ENCODE peak calls at places on chromosomes 13 and 19, in six cellular contexts. Z is Panc1, P is DND-41, J is body of pancreas, N is upper lobe of right lung, M is mucosa of descending colon. H is an unnamed sample.

GRCh38 chr19:54390942-54391577 is 24.2 kb upstream of the TTYH1 start:
- DNase-seq in J (peak; percentile 49), P (peak; percentile 82), M (no peak), Z (peak; percentile 42), N (no peak), H (peak; percentile 68)

GRCh38 chr19:32017341-32017948 is 328.0 kb upstream of the ZNF507 start:
- DNase-seq in J (no peak), P (no peak), N (no peak), Z (no peak), M (no peak), H (no peak)

GRCh38 chr19:30545752-30546151 is 173.6 kb downstream of the ZNF536 start:
- DNase-seq in N (no peak), M (no peak), Z (no peak), P (no peak), J (no peak), H (no peak)

GRCh38 chr13:51801631-51802099 is 2.3 kb downstream of the DHRS12 start:
- DNase-seq in P (no peak), Z (no peak), J (peak; percentile 88), M (peak; percentile 84), N (peak; percentile 90), H (no peak)

GRCh38 chr13:20713751-20714150 is 10.3 kb downstream of the IL17D start:
- DNase-seq in P (peak; percentile 19), J (no peak), N (no peak), M (no peak), Z (no peak), H (no peak)

GRCh38 chr13:103531278-103531677 is 465.1 kb upstream of the SLC10A2 start:
- DNase-seq in P (no peak), Z (no peak), N (no peak), J (no peak), M (no peak), H (no peak)

GRCh38 chr19:46970815-46971214 is 48.8 kb upstream of the NPAS1 start:
- DNase-seq in N (no peak), Z (peak; percentile 50), M (no peak), P (no peak), J (no peak), H (no peak)

GRCh38 chr13:106493569-106493968 is 41.9 kb downstream of the EFNB2 start:
- DNase-seq in J (no peak), M (no peak), Z (no peak), P (peak; percentile 71), N (no peak), H (no peak)

GRCh38 chr13:31765441-31765840 is 26.1 kb downstream of the RXFP2 start:
- DNase-seq in Z (no peak), P (no peak), N (no peak), J (no peak), M (no peak), H (no peak)

GRCh38 chr19:6736169-6736916 is 1.0 kb downstream of the GPR108 start:
- DNase-seq in M (peak; percentile 83), J (peak; percentile 79), P (peak; percentile 68), Z (no peak), N (peak; percentile 88), H (peak; percentile 77)

GRCh38 chr19:45876411-45877197 is 9.3 kb downstream of the IRF2BP1 start:
- DNase-seq in M (peak; percentile 74), Z (no peak), P (no peak), N (peak; percentile 85), J (peak; percentile 65), H (no peak)

GRCh38 chr19:51689751-51690358 is 3.3 kb upstream of the SPACA6 start:
- DNase-seq in M (no peak), J (no peak), N (no peak), Z (no peak), P (no peak), H (peak; percentile 67)

GRCh38 chr13:51158923-51159322 is 47.8 kb upstream of the C13orf42 start:
- DNase-seq in P (no peak), N (no peak), J (no peak), Z (no peak), M (no peak), H (no peak)

GRCh38 chr19:38727868-38728660 is 16.2 kb downstream of the CAPN12 start:
- DNase-seq in J (no peak), Z (no peak), M (peak; percentile 31), N (no peak), P (no peak), H (no peak)

GRCh38 chr13:35764359-35765015 is 288.0 kb upstream of the MAB21L1 start:
- DNase-seq in N (no peak), J (no peak), M (no peak), P (no peak), Z (no peak), H (no peak)

GRCh38 chr13:29402168-29402621 is 193.3 kb downstream of the SLC7A1 start:
- DNase-seq in J (no peak), M (no peak), Z (no peak), P (peak; percentile 71), N (no peak), H (no peak)

GRCh38 chr19:51448011-51448744 is 10.1 kb downstream of the SIGLEC8 start:
- DNase-seq in Z (no peak), J (no peak), N (no peak), M (no peak), P (peak; percentile 47), H (no peak)

GRCh38 chr13:38879278-38879677 is 111.4 kb downstream of the STOML3 start:
- DNase-seq in Z (no peak), P (no peak), J (no peak), N (no peak), M (no peak), H (no peak)

GRCh38 chr13:80284290-80284689 is 56.6 kb downstream of the SPRY2 start:
- DNase-seq in M (no peak), Z (no peak), N (no peak), J (no peak), P (no peak), H (no peak)

GRCh38 chr19:38229585-38230073 is 5.6 kb upstream of the DPF1 start:
- DNase-seq in P (no peak), J (no peak), N (peak; percentile 76), Z (no peak), M (peak; percentile 55), H (peak; percentile 94)

GRCh38 chr19:51359294-51359693 is 6.9 kb downstream of the ETFB start:
- DNase-seq in P (no peak), M (no peak), N (no peak), Z (no peak), J (no peak), H (no peak)

GRCh38 chr19:5484398-5485285 is 29.4 kb downstream of the ZNRF4 start:
- DNase-seq in Z (no peak), M (no peak), P (no peak), J (peak; percentile 57), N (no peak), H (no peak)

GRCh38 chr19:54391589-54392061 is 23.6 kb upstream of the TTYH1 start:
- DNase-seq in J (no peak), P (no peak), N (no peak), Z (no peak), M (no peak), H (no peak)

GRCh38 chr13:95124959-95125358 is 176.3 kb downstream of the ABCC4 start:
- DNase-seq in P (no peak), N (no peak), J (no peak), M (no peak), Z (no peak), H (no peak)

GRCh38 chr13:50724438-50724837 is 119.1 kb downstream of the DLEU7 start:
- DNase-seq in Z (no peak), P (no peak), N (no peak), J (no peak), M (no peak), H (no peak)

GRCh38 chr13:92805766-92806165 is 420.8 kb upstream of the GPC6 start:
- DNase-seq in P (no peak), M (no peak), N (no peak), Z (no peak), J (no peak), H (no peak)

GRCh38 chr13:92807343-92807742 is 419.3 kb upstream of the GPC6 start:
- DNase-seq in M (no peak), N (no peak), P (no peak), Z (no peak), J (no peak), H (no peak)

GRCh38 chr13:92808007-92808406 is 418.6 kb upstream of the GPC6 start:
- DNase-seq in M (no peak), N (no peak), J (no peak), Z (no peak), P (no peak), H (no peak)

GRCh38 chr13:92804926-92805325 is 421.7 kb upstream of the GPC6 start:
- DNase-seq in M (no peak), P (no peak), Z (no peak), J (no peak), N (no peak), H (no peak)

GRCh38 chr13:92806215-92806614 is 420.4 kb upstream of the GPC6 start:
- DNase-seq in M (no peak), Z (no peak), P (peak; percentile 39), N (no peak), J (no peak), H (no peak)
- H3K4me3 ChIP-seq in M (no peak overlapping the region), Z (peak overlapping the region; percentile 33), P (peak overlapping the region; percentile 47), N (peak overlapping the region; percentile 52), J (no peak overlapping the region), H (no peak overlapping the region)

GRCh38 chr19:14320253-14320652 is 61.0 kb upstream of the ADGRE5 start:
- DNase-seq in J (no peak), Z (no peak), M (no peak), N (no peak), P (no peak), H (no peak)

GRCh38 chr19:14315433-14315832 is 65.8 kb upstream of the ADGRE5 start:
- DNase-seq in M (no peak), J (no peak), N (no peak), Z (no peak), P (no peak), H (no peak)

GRCh38 chr19:14322889-14323463 is 58.3 kb upstream of the ADGRE5 start:
- DNase-seq in N (no peak), J (no peak), M (no peak), P (no peak), Z (no peak), H (no peak)

GRCh38 chr19:14317157-14317556 is 64.1 kb upstream of the ADGRE5 start:
- DNase-seq in J (no peak), P (no peak), Z (no peak), N (no peak), M (no peak), H (no peak)

DNA sequence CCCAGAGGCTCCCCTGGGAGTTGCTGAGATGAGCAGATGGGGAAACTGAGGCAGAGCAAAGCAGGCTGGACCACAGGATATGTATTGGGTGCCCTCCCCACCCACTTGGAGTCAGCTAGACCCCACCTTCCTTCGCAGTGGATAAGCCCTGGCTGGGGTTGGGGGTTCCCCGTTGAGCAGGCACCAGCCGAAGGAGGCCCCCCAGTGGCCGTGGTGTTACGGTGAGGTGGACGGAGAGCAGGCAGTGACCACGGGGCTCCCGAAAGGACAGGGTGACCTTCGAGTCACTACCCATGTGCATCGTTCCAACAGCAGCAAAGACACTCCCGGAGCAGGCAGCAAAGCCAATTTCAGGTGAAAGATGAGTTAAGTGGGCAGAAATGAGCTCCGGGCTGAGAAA is 62.4 kb upstream of the ADGRE5 start:
- DNase-seq in M (peak; percentile 35), P (no peak), Z (no peak), N (no peak), J (no peak), H (no peak)
- TF ChIP-seq CTCF in M (no peak), P (no peak), Z (no peak), N (peak; percentile 28), J (no peak), H (peak; percentile 31)

GRCh38 chr19:55912916-55913315 is 19.2 kb downstream of the NLRP13 start:
- DNase-seq in J (no peak), Z (no peak), P (no peak), M (no peak), N (no peak), H (no peak)
- H3K9me3 ChIP-seq in J (no peaks in the 10 kb centered on the region), Z (peaks cover 2% of the 10 kb centered on the region), P (no peaks in the 10 kb centered on the region), M (peaks cover 5% of the 10 kb centered on the region), N (peaks cover 10% of the 10 kb centered on the region), H (no peaks in the 10 kb centered on the region)

GRCh38 chr19:43883864-43884263 is 51.2 kb downstream of the ZNF45 start:
- DNase-seq in P (no peak), M (no peak), J (no peak), N (no peak), Z (no peak), H (no peak)
- H3K4me3 ChIP-seq in P (no peak within 1 kb of the TSS), M (no peak within 1 kb of the TSS), J (no peak within 1 kb of the TSS), N (no peak within 1 kb of the TSS), Z (no peak within 1 kb of the TSS), H (no peak within 1 kb of the TSS)

H was measured in BE2C.